ENCODE peak calls at places on chromosomes 16 and 17, in ten cellular contexts. A, U, O, E, N, L, P, T, D and I are unnamed samples.

GRCh38 chr17:15171433-15172047 is 93.6 kb downstream of the PMP22 start:
- DNase-seq in E (peak), U (peak), D (peak), O (no peak), L (peak), T (peak), A (peak), N (peak), P (peak), I (peak)

GRCh38 chr17:49338883-49339282 is 23.2 kb downstream of the ZNF652 start:
- DNase-seq in A (no peak), O (no peak), U (peak), E (no peak), P (no peak), N (no peak), L (no peak), T (no peak), D (no peak), I (peak)

GRCh38 chr17:78965369-78965982 is 14.2 kb downstream of the LGALS3BP start:
- DNase-seq in U (no peak), L (no peak), A (no peak), D (no peak), E (no peak), T (no peak), O (no peak), P (no peak), N (no peak), I (peak)

GRCh38 chr17:65931246-65932149 is 260.4 kb downstream of the CEP112 start:
- DNase-seq in P (no peak), N (no peak), A (no peak), T (no peak), U (no peak), E (no peak), L (no peak), D (no peak), O (no peak), I (no peak)

GRCh38 chr16:20675488-20676267 is 21.8 kb downstream of the ACSM1 start:
- DNase-seq in P (no peak), T (no peak), A (no peak), N (no peak), D (peak), E (no peak), L (no peak), O (no peak), U (peak), I (peak)

GRCh38 chr16:68508013-68508412 is 31.1 kb upstream of the ZFP90 start:
- DNase-seq in P (no peak), D (no peak), N (no peak), O (no peak), U (no peak), T (no peak), A (no peak), L (no peak), E (no peak), I (no peak)

GRCh38 chr16:74186589-74186988 is 110.0 kb upstream of the PSMD7 start:
- DNase-seq in D (no peak), T (no peak), E (no peak), P (no peak), O (no peak), U (no peak), N (peak), A (no peak), L (no peak), I (no peak)

GRCh38 chr17:63961355-63962207 is 11.1 kb downstream of the SCN4A start:
- DNase-seq in N (no peak), U (peak), D (peak), O (no peak), E (peak), L (no peak), A (peak), T (peak), P (peak), I (peak)

GRCh38 chr17:8012996-8013640 is 10.7 kb downstream of the GUCY2D start:
- DNase-seq in D (no peak), O (no peak), L (no peak), E (no peak), P (no peak), N (no peak), U (no peak), A (no peak), T (no peak), I (peak)

GRCh38 chr16:66442502-66443268 is 15.6 kb downstream of the BEAN1 start:
- DNase-seq in U (no peak), E (no peak), O (no peak), A (no peak), N (no peak), D (no peak), P (no peak), L (no peak), T (no peak), I (no peak)

GRCh38 chr17:910503-911194 is 68.9 kb downstream of the NXN start:
- DNase-seq in A (no peak), L (no peak), N (no peak), T (no peak), E (no peak), P (no peak), D (no peak), O (no peak), U (no peak), I (no peak)

GRCh38 chr17:83200231-83200699 is 120.9 kb downstream of the METRNL start:
- DNase-seq in D (peak), A (peak), U (no peak), N (peak), L (peak), P (peak), E (no peak), T (peak), O (no peak), I (no peak)

GRCh38 chr16:9447699-9448098 is 356.3 kb downstream of the HAPSTR1 start:
- DNase-seq in A (no peak), O (no peak), D (no peak), T (no peak), U (no peak), L (no peak), N (no peak), P (no peak), E (no peak), I (no peak)

GRCh38 chr17:41521574-41522261 is 3.0 kb upstream of the KRT15 start:
- DNase-seq in P (no peak), N (peak), T (no peak), U (no peak), O (no peak), L (peak), D (no peak), E (peak), A (no peak), I (peak)

GRCh38 chr16:12300946-12301500 is 324.5 kb downstream of the SNX29 start:
- DNase-seq in L (no peak), N (no peak), O (no peak), U (no peak), D (no peak), A (no peak), E (no peak), P (no peak), T (no peak), I (no peak)

GRCh38 chr17:8002646-8003593 is 505 bp downstream of the GUCY2D start:
- DNase-seq in O (no peak), U (no peak), D (no peak), T (no peak), L (no peak), P (no peak), A (no peak), E (no peak), N (no peak), I (peak)

GRCh38 chr17:48722201-48722907 is at the start of gene PRAC1:
- DNase-seq in T (no peak), E (no peak), P (no peak), U (no peak), O (no peak), A (no peak), L (no peak), D (no peak), N (no peak), I (peak)

GRCh38 chr16:88130681-88131080 is 179.4 kb downstream of the BANP start:
- DNase-seq in P (no peak), U (no peak), L (no peak), O (no peak), A (no peak), T (peak), D (no peak), E (no peak), N (no peak), I (no peak)

GRCh38 chr17:77803726-77804125 is 154.8 kb upstream of the TNRC6C start:
- DNase-seq in E (no peak), N (no peak), D (no peak), O (no peak), A (no peak), T (no peak), P (no peak), U (no peak), L (no peak), I (no peak)

GRCh38 chr16:50396770-50397525 is 28.2 kb upstream of the BRD7 start:
- DNase-seq in T (no peak), D (no peak), A (no peak), N (no peak), U (no peak), P (no peak), L (no peak), E (peak), O (no peak), I (peak)

GRCh38 chr17:78105101-78105500 is 23.5 kb downstream of the TMC6 start:
- DNase-seq in L (no peak), O (no peak), P (no peak), D (no peak), A (no peak), T (no peak), N (no peak), E (no peak), U (no peak), I (no peak)

GRCh38 chr17:57740225-57740528 is 4.9 kb downstream of the CCDC182 start:
- DNase-seq in U (no peak), T (no peak), P (no peak), A (no peak), E (no peak), O (no peak), L (no peak), D (no peak), N (no peak), I (no peak)

GRCh38 chr17:43918026-43918389 is 10.7 kb upstream of the MPP2 start:
- DNase-seq in N (no peak), O (no peak), L (no peak), D (no peak), E (no peak), U (no peak), P (no peak), A (no peak), T (no peak), I (no peak)

GRCh38 chr17:2412561-2413021 is 11.7 kb upstream of the MNT start:
- DNase-seq in L (no peak), U (no peak), O (peak), P (no peak), E (no peak), T (no peak), D (no peak), A (no peak), N (no peak), I (peak)

GRCh38 chr16:70391881-70392481 is 45.3 kb downstream of the DDX19A start:
- DNase-seq in T (peak), E (no peak), D (no peak), U (no peak), P (no peak), N (peak), A (no peak), O (peak), L (no peak), I (no peak)

GRCh38 chr16:67001726-67002125 is 13.3 kb downstream of the CES4A start:
- DNase-seq in D (no peak), E (no peak), O (no peak), T (no peak), U (no peak), A (no peak), L (no peak), P (no peak), N (no peak), I (no peak)

GRCh38 chr17:33292184-33292980 is 713 bp downstream of the ASIC2 start:
- DNase-seq in A (no peak), T (peak), L (no peak), D (peak), N (no peak), O (no peak), E (peak), P (no peak), U (peak), I (peak)

GRCh38 chr17:19238167-19238505 is 970 bp downstream of the EPN2 start:
- DNase-seq in A (no peak), U (peak), L (no peak), T (peak), P (no peak), O (no peak), E (peak), D (peak), N (no peak), I (peak)